ENCODE peak calls at places on chromosomes 12 and 14, in seven cellular contexts. One of them, this sample, is unnamed.
A peak's percentile ranks its signal among the peaks of the same experiment; 100 is the strongest.

GRCh38 chr12:76020731-76021672 is 10.6 kb downstream of the PHLDA1 start:
- DNase-seq in cardiac fibroblast: peak; percentile 97
- DNase-seq in activated CD8-positive, alpha-beta T cell treated with anti-CD3 and anti-CD28 coated beads for 36 hours: peak; percentile 92
- DNase-seq in pancreas: no peak
- DNase-seq in HFF-Myc: peak; percentile 95
- DNase-seq in WTC11: no peak
- DNase-seq in colonic mucosa: no peak
- DNase-seq in this sample: no peak

GRCh38 chr14:22836301-22837058 is at the start of gene MMP14:
- DNase-seq in HFF-Myc: no peak
- DNase-seq in cardiac fibroblast: peak; percentile 95
- DNase-seq in colonic mucosa: peak; percentile 84
- DNase-seq in pancreas: peak; percentile 52
- DNase-seq in WTC11: peak; percentile 62
- DNase-seq in activated CD8-positive, alpha-beta T cell treated with anti-CD3 and anti-CD28 coated beads for 36 hours: no peak
- DNase-seq in this sample: peak; percentile 57

GRCh38 chr12:127450822-127451221 is 816.1 kb upstream of the TMEM132C start:
- DNase-seq in colonic mucosa: no peak
- DNase-seq in activated CD8-positive, alpha-beta T cell treated with anti-CD3 and anti-CD28 coated beads for 36 hours: no peak
- DNase-seq in pancreas: no peak
- DNase-seq in cardiac fibroblast: no peak
- DNase-seq in WTC11: no peak
- DNase-seq in HFF-Myc: no peak
- DNase-seq in this sample: no peak

GRCh38 chr14:97977711-97978261 is 1180.6 kb downstream of the VRK1 start:
- DNase-seq in colonic mucosa: peak; percentile 80
- DNase-seq in cardiac fibroblast: peak; percentile 5
- DNase-seq in WTC11: peak; percentile 17
- DNase-seq in pancreas: peak; percentile 71
- DNase-seq in activated CD8-positive, alpha-beta T cell treated with anti-CD3 and anti-CD28 coated beads for 36 hours: peak; percentile 89
- DNase-seq in HFF-Myc: no peak
- DNase-seq in this sample: no peak

GRCh38 chr12:67645571-67645970 is 3.0 kb upstream of the DYRK2 start:
- DNase-seq in HFF-Myc: no peak
- DNase-seq in activated CD8-positive, alpha-beta T cell treated with anti-CD3 and anti-CD28 coated beads for 36 hours: no peak
- DNase-seq in cardiac fibroblast: peak; percentile 53
- DNase-seq in colonic mucosa: no peak
- DNase-seq in WTC11: no peak
- DNase-seq in pancreas: no peak
- DNase-seq in this sample: no peak

GRCh38 chr14:70842851-70843462 is 33.6 kb upstream of the MAP3K9 start:
- DNase-seq in activated CD8-positive, alpha-beta T cell treated with anti-CD3 and anti-CD28 coated beads for 36 hours: no peak
- DNase-seq in colonic mucosa: no peak
- DNase-seq in WTC11: no peak
- DNase-seq in cardiac fibroblast: peak; percentile 81
- DNase-seq in HFF-Myc: no peak
- DNase-seq in pancreas: no peak
- DNase-seq in this sample: no peak

GRCh38 chr14:56423591-56423991 is 156.0 kb upstream of the TMEM260 start:
- DNase-seq in HFF-Myc: peak; percentile 4
- DNase-seq in cardiac fibroblast: peak; percentile 75
- DNase-seq in WTC11: no peak
- DNase-seq in colonic mucosa: no peak
- DNase-seq in activated CD8-positive, alpha-beta T cell treated with anti-CD3 and anti-CD28 coated beads for 36 hours: no peak
- DNase-seq in pancreas: no peak
- DNase-seq in this sample: no peak

GRCh38 chr14:99231181-99231849 is 40.7 kb downstream of the BCL11B start:
- DNase-seq in activated CD8-positive, alpha-beta T cell treated with anti-CD3 and anti-CD28 coated beads for 36 hours: no peak
- DNase-seq in colonic mucosa: no peak
- DNase-seq in WTC11: no peak
- DNase-seq in HFF-Myc: no peak
- DNase-seq in cardiac fibroblast: no peak
- DNase-seq in pancreas: no peak
- DNase-seq in this sample: peak; percentile 54

GRCh38 chr12:67501362-67501761 is 147.2 kb upstream of the DYRK2 start:
- DNase-seq in WTC11: no peak
- DNase-seq in colonic mucosa: no peak
- DNase-seq in HFF-Myc: no peak
- DNase-seq in activated CD8-positive, alpha-beta T cell treated with anti-CD3 and anti-CD28 coated beads for 36 hours: no peak
- DNase-seq in cardiac fibroblast: no peak
- DNase-seq in pancreas: no peak
- DNase-seq in this sample: no peak

GRCh38 chr12:109389146-109389545 is 41.4 kb downstream of the MYO1H start:
- DNase-seq in cardiac fibroblast: no peak
- DNase-seq in WTC11: no peak
- DNase-seq in colonic mucosa: no peak
- DNase-seq in HFF-Myc: no peak
- DNase-seq in pancreas: no peak
- DNase-seq in activated CD8-positive, alpha-beta T cell treated with anti-CD3 and anti-CD28 coated beads for 36 hours: peak; percentile 5
- DNase-seq in this sample: no peak

GRCh38 chr12:124774054-124774461 is 89.6 kb downstream of the SCARB1 start:
- DNase-seq in cardiac fibroblast: no peak
- DNase-seq in colonic mucosa: no peak
- DNase-seq in activated CD8-positive, alpha-beta T cell treated with anti-CD3 and anti-CD28 coated beads for 36 hours: peak; percentile 63
- DNase-seq in pancreas: no peak
- DNase-seq in WTC11: no peak
- DNase-seq in HFF-Myc: no peak
- DNase-seq in this sample: no peak

GRCh38 chr12:112340983-112341840 is 41.0 kb downstream of the HECTD4 start:
- DNase-seq in pancreas: no peak
- DNase-seq in cardiac fibroblast: no peak
- DNase-seq in HFF-Myc: no peak
- DNase-seq in colonic mucosa: no peak
- DNase-seq in WTC11: no peak
- DNase-seq in activated CD8-positive, alpha-beta T cell treated with anti-CD3 and anti-CD28 coated beads for 36 hours: no peak
- DNase-seq in this sample: no peak

DNA sequence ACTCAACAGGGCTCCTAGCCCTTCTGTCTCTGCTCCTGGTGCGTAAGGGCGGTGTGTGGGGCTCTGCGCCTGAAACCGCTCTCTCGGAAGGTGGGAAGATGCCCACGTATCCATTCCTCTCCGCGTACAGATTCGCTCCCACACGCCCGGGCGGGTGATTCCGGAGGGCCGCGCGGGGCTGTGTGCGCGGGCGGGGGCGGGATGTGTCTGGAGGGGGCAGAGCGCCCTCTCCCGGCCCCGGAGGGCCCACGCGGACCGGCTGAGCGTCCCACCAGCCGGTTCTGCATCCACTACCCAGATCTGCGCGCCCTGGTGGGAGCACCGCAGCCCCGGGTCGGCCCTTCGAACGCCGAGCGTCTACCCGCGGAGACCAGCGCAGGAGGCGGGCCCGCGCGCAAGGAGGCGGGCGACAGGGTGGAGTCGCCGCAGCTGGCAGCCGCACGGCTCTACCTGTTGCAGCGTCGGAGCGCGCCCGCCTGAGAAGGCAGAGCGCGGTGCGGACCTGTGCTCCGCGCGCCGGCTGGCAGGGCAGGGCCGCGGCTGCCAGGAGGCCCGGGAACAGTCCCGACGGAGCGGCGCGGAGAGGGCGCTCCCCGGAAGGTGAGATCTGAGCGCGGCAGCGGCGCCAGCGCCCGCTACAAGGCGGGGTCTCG is 1.4 kb upstream of the KCNK13 start:
- DNase-seq in HFF-Myc: no peak
- DNase-seq in WTC11: peak; percentile 81
- DNase-seq in cardiac fibroblast: peak; percentile 56
- DNase-seq in activated CD8-positive, alpha-beta T cell treated with anti-CD3 and anti-CD28 coated beads for 36 hours: peak; percentile 68
- DNase-seq in colonic mucosa: peak; percentile 42
- DNase-seq in pancreas: peak; percentile 14
- DNase-seq in this sample: peak; percentile 75
- TF ChIP-seq CTCF in HFF-Myc: peak; percentile 50
- TF ChIP-seq CTCF in WTC11: peak; percentile 47
- TF ChIP-seq CTCF in cardiac fibroblast: peak; percentile 38
- TF ChIP-seq CTCF in activated CD8-positive, alpha-beta T cell treated with anti-CD3 and anti-CD28 coated beads for 36 hours: peak; percentile 71
- TF ChIP-seq CTCF in colonic mucosa: peak; percentile 28
- TF ChIP-seq CTCF in pancreas: peak; percentile 26
- TF ChIP-seq CTCF in this sample: peak; percentile 53

GRCh38 chr12:26954027-26954426 is 15.8 kb downstream of the FGFR1OP2 start:
- DNase-seq in WTC11: no peak
- DNase-seq in activated CD8-positive, alpha-beta T cell treated with anti-CD3 and anti-CD28 coated beads for 36 hours: no peak
- DNase-seq in pancreas: no peak
- DNase-seq in HFF-Myc: no peak
- DNase-seq in cardiac fibroblast: no peak
- DNase-seq in colonic mucosa: no peak
- DNase-seq in this sample: no peak
- TF ChIP-seq CTCF in WTC11: no peak
- TF ChIP-seq CTCF in activated CD8-positive, alpha-beta T cell treated with anti-CD3 and anti-CD28 coated beads for 36 hours: no peak
- TF ChIP-seq CTCF in pancreas: no peak
- TF ChIP-seq CTCF in HFF-Myc: no peak
- TF ChIP-seq CTCF in cardiac fibroblast: no peak
- TF ChIP-seq CTCF in colonic mucosa: no peak
- TF ChIP-seq CTCF in this sample: no peak

GRCh38 chr12:92952394-92952793 is 23.3 kb upstream of the EEA1 start:
- DNase-seq in WTC11: no peak
- DNase-seq in cardiac fibroblast: no peak
- DNase-seq in activated CD8-positive, alpha-beta T cell treated with anti-CD3 and anti-CD28 coated beads for 36 hours: no peak
- DNase-seq in pancreas: no peak
- DNase-seq in HFF-Myc: no peak
- DNase-seq in colonic mucosa: no peak
- DNase-seq in this sample: no peak

GRCh38 chr12:92950011-92950410 is 20.9 kb upstream of the EEA1 start:
- DNase-seq in activated CD8-positive, alpha-beta T cell treated with anti-CD3 and anti-CD28 coated beads for 36 hours: no peak
- DNase-seq in colonic mucosa: no peak
- DNase-seq in HFF-Myc: no peak
- DNase-seq in WTC11: no peak
- DNase-seq in pancreas: no peak
- DNase-seq in cardiac fibroblast: no peak
- DNase-seq in this sample: no peak

GRCh38 chr12:92955997-92956663 is 27.0 kb upstream of the EEA1 start:
- DNase-seq in WTC11: no peak
- DNase-seq in pancreas: no peak
- DNase-seq in cardiac fibroblast: peak; percentile 89
- DNase-seq in HFF-Myc: no peak
- DNase-seq in colonic mucosa: no peak
- DNase-seq in activated CD8-positive, alpha-beta T cell treated with anti-CD3 and anti-CD28 coated beads for 36 hours: no peak
- DNase-seq in this sample: no peak

GRCh38 chr12:92951006-92951405 is 21.9 kb upstream of the EEA1 start:
- DNase-seq in pancreas: no peak
- DNase-seq in HFF-Myc: no peak
- DNase-seq in cardiac fibroblast: no peak
- DNase-seq in WTC11: no peak
- DNase-seq in colonic mucosa: no peak
- DNase-seq in activated CD8-positive, alpha-beta T cell treated with anti-CD3 and anti-CD28 coated beads for 36 hours: no peak
- DNase-seq in this sample: no peak

GRCh38 chr12:92953747-92954146 is 24.7 kb upstream of the EEA1 start:
- DNase-seq in cardiac fibroblast: no peak
- DNase-seq in HFF-Myc: no peak
- DNase-seq in colonic mucosa: no peak
- DNase-seq in pancreas: no peak
- DNase-seq in WTC11: no peak
- DNase-seq in activated CD8-positive, alpha-beta T cell treated with anti-CD3 and anti-CD28 coated beads for 36 hours: no peak
- DNase-seq in this sample: no peak
- TF ChIP-seq CTCF in cardiac fibroblast: no peak
- TF ChIP-seq CTCF in HFF-Myc: no peak
- TF ChIP-seq CTCF in colonic mucosa: no peak
- TF ChIP-seq CTCF in pancreas: no peak
- TF ChIP-seq CTCF in WTC11: no peak
- TF ChIP-seq CTCF in activated CD8-positive, alpha-beta T cell treated with anti-CD3 and anti-CD28 coated beads for 36 hours: no peak
- TF ChIP-seq CTCF in this sample: no peak

DNA sequence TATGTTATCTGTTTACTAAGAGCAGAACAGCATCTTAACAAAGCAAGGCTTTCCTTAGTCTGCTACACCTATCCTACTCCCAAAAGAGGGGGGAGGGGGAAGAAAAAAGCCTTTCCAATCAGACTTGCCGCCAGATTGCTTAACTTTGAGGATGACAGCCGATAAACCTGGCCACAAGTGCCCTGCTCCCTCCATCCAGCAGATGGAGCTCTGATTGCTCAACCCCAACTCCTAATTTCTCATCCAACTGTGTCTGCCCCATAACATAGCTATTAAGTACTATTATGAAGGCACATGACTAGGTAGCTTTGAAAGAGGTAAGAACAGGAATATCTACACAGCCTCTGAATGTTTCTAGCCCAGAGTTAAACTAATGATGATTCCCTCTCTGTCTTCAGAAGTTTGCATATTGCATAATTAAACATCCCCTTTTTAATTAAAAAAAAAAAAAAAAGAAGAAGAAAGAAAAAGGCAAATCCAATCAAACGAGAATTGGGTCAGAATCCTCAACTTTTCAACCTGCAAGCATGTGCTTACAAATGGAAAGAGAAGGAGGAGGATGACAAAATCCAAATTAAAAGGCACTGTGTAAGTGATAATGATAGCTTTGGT is 247.4 kb downstream of the GALC start:
- DNase-seq in cardiac fibroblast: peak; percentile 25
- DNase-seq in activated CD8-positive, alpha-beta T cell treated with anti-CD3 and anti-CD28 coated beads for 36 hours: peak; percentile 35
- DNase-seq in pancreas: no peak
- DNase-seq in HFF-Myc: peak; percentile 30
- DNase-seq in WTC11: peak; percentile 62
- DNase-seq in colonic mucosa: no peak
- DNase-seq in this sample: peak; percentile 43
- TF ChIP-seq CTCF in cardiac fibroblast: peak; percentile 48
- TF ChIP-seq CTCF in activated CD8-positive, alpha-beta T cell treated with anti-CD3 and anti-CD28 coated beads for 36 hours: peak; percentile 69
- TF ChIP-seq CTCF in pancreas: peak; percentile 52
- TF ChIP-seq CTCF in HFF-Myc: peak; percentile 88
- TF ChIP-seq CTCF in WTC11: peak; percentile 45
- TF ChIP-seq CTCF in colonic mucosa: peak; percentile 43
- TF ChIP-seq CTCF in this sample: peak; percentile 67

GRCh38 chr12:28869197-28869596 is 279.9 kb upstream of the FAR2 start:
- DNase-seq in colonic mucosa: no peak
- DNase-seq in HFF-Myc: no peak
- DNase-seq in WTC11: no peak
- DNase-seq in pancreas: no peak
- DNase-seq in cardiac fibroblast: peak; percentile 76
- DNase-seq in activated CD8-positive, alpha-beta T cell treated with anti-CD3 and anti-CD28 coated beads for 36 hours: no peak
- DNase-seq in this sample: no peak

GRCh38 chr12:28870839-28871440 is 278.1 kb upstream of the FAR2 start:
- DNase-seq in WTC11: no peak
- DNase-seq in HFF-Myc: no peak
- DNase-seq in cardiac fibroblast: no peak
- DNase-seq in pancreas: no peak
- DNase-seq in activated CD8-positive, alpha-beta T cell treated with anti-CD3 and anti-CD28 coated beads for 36 hours: no peak
- DNase-seq in colonic mucosa: no peak
- DNase-seq in this sample: no peak

GRCh38 chr12:28874758-28875157 is 274.3 kb upstream of the FAR2 start:
- DNase-seq in cardiac fibroblast: no peak
- DNase-seq in activated CD8-positive, alpha-beta T cell treated with anti-CD3 and anti-CD28 coated beads for 36 hours: no peak
- DNase-seq in WTC11: no peak
- DNase-seq in colonic mucosa: no peak
- DNase-seq in pancreas: no peak
- DNase-seq in HFF-Myc: no peak
- DNase-seq in this sample: no peak

GRCh38 chr12:28876423-28876822 is 272.7 kb upstream of the FAR2 start:
- DNase-seq in HFF-Myc: no peak
- DNase-seq in WTC11: no peak
- DNase-seq in colonic mucosa: no peak
- DNase-seq in activated CD8-positive, alpha-beta T cell treated with anti-CD3 and anti-CD28 coated beads for 36 hours: no peak
- DNase-seq in cardiac fibroblast: no peak
- DNase-seq in pancreas: no peak
- DNase-seq in this sample: no peak

GRCh38 chr12:28872654-28873268 is 276.3 kb upstream of the FAR2 start:
- DNase-seq in cardiac fibroblast: peak; percentile 79
- DNase-seq in HFF-Myc: no peak
- DNase-seq in pancreas: peak; percentile 38
- DNase-seq in colonic mucosa: peak; percentile 42
- DNase-seq in activated CD8-positive, alpha-beta T cell treated with anti-CD3 and anti-CD28 coated beads for 36 hours: peak; percentile 20
- DNase-seq in WTC11: peak; percentile 76
- DNase-seq in this sample: peak; percentile 67
- TF ChIP-seq CTCF in cardiac fibroblast: peak; percentile 86
- TF ChIP-seq CTCF in HFF-Myc: peak; percentile 75
- TF ChIP-seq CTCF in pancreas: peak; percentile 29
- TF ChIP-seq CTCF in colonic mucosa: peak; percentile 45
- TF ChIP-seq CTCF in activated CD8-positive, alpha-beta T cell treated with anti-CD3 and anti-CD28 coated beads for 36 hours: peak; percentile 56
- TF ChIP-seq CTCF in WTC11: peak; percentile 88
- TF ChIP-seq CTCF in this sample: peak; percentile 77